ENCODE peak calls at places on chromosome 6, in eight cellular contexts. S is endothelial cell, A is suprapubic skin, J is HFF-Myc, M is heart left ventricle, U is GM13977, C is H9, H is heart right ventricle. P is an unnamed sample.

GRCh38 chr6:43771858-43772570 is 2.0 kb downstream of the VEGFA start:
- DNase-seq in A (no peak), J (no peak), S (peak; percentile 49), M (peak; percentile 75), C (peak; percentile 52), H (peak; percentile 80), U (peak; percentile 83), P (peak; percentile 77)

GRCh38 chr6:74939309-74939708 is 266.5 kb downstream of the COL12A1 start:
- DNase-seq in C (no peak), H (no peak), S (no peak), M (no peak), J (no peak), U (no peak), A (no peak), P (no peak)

GRCh38 chr6:89204096-89204495 is 13.1 kb downstream of the GABRR1 start:
- DNase-seq in M (no peak), A (no peak), S (no peak), H (no peak), U (no peak), J (no peak), C (no peak), P (no peak)

GRCh38 chr6:144064402-144064830 is 31.0 kb downstream of the SF3B5 start:
- DNase-seq in M (peak; percentile 43), J (no peak), U (peak; percentile 66), H (peak; percentile 30), S (peak; percentile 18), A (no peak), C (peak; percentile 45), P (peak; percentile 89)

GRCh38 chr6:5238336-5238735 is 22.4 kb downstream of the LYRM4 start:
- DNase-seq in C (no peak), S (no peak), H (no peak), A (no peak), U (no peak), J (no peak), M (no peak), P (no peak)

GRCh38 chr6:114085206-114085605 is 114.3 kb upstream of the HDAC2 start:
- DNase-seq in C (no peak), A (no peak), H (no peak), U (no peak), S (no peak), J (no peak), M (no peak), P (no peak)

GRCh38 chr6:128208851-128209580 is 308.2 kb upstream of the THEMIS start:
- DNase-seq in J (no peak), H (no peak), C (no peak), S (no peak), A (no peak), M (no peak), U (no peak), P (no peak)

GRCh38 chr6:3022765-3023662 is 23.3 kb downstream of the NQO2 start:
- DNase-seq in H (peak; percentile 29), S (no peak), J (no peak), A (no peak), C (peak; percentile 48), U (no peak), M (no peak), P (peak; percentile 46)

GRCh38 chr6:107666084-107666981 is 157.8 kb downstream of the SCML4 start:
- DNase-seq in H (no peak), A (no peak), C (no peak), S (no peak), J (no peak), U (no peak), M (no peak), P (no peak)

GRCh38 chr6:14016432-14016831 is 91.7 kb downstream of the RNF182 start:
- DNase-seq in J (no peak), M (no peak), A (no peak), S (no peak), U (no peak), H (no peak), C (no peak), P (no peak)

GRCh38 chr6:170101281-170102035 is 189.4 kb downstream of the DLL1 start:
- DNase-seq in U (no peak), M (peak; percentile 11), S (peak; percentile 1), A (peak; percentile 59), H (no peak), C (no peak), J (no peak), P (no peak)

GRCh38 chr6:139468178-139468577 is 93.7 kb upstream of the CITED2 start:
- DNase-seq in C (no peak), H (no peak), A (no peak), S (no peak), M (no peak), J (no peak), U (no peak), P (no peak)

GRCh38 chr6:42960243-42961019 is at the start of gene GNMT:
- DNase-seq in S (peak; percentile 43), U (peak; percentile 63), J (no peak), H (peak; percentile 65), C (peak; percentile 91), A (no peak), M (peak; percentile 48), P (peak; percentile 42)

GRCh38 chr6:158593670-158594069 is 33.8 kb downstream of the TMEM181 start:
- DNase-seq in S (no peak), A (no peak), H (no peak), C (no peak), M (no peak), U (no peak), J (no peak), P (no peak)

GRCh38 chr6:88982720-88983119 is 19.3 kb upstream of the RNGTT start:
- DNase-seq in H (no peak), J (peak; percentile 69), U (peak; percentile 58), M (peak; percentile 36), C (no peak), A (no peak), S (no peak), P (peak; percentile 40)

DNA sequence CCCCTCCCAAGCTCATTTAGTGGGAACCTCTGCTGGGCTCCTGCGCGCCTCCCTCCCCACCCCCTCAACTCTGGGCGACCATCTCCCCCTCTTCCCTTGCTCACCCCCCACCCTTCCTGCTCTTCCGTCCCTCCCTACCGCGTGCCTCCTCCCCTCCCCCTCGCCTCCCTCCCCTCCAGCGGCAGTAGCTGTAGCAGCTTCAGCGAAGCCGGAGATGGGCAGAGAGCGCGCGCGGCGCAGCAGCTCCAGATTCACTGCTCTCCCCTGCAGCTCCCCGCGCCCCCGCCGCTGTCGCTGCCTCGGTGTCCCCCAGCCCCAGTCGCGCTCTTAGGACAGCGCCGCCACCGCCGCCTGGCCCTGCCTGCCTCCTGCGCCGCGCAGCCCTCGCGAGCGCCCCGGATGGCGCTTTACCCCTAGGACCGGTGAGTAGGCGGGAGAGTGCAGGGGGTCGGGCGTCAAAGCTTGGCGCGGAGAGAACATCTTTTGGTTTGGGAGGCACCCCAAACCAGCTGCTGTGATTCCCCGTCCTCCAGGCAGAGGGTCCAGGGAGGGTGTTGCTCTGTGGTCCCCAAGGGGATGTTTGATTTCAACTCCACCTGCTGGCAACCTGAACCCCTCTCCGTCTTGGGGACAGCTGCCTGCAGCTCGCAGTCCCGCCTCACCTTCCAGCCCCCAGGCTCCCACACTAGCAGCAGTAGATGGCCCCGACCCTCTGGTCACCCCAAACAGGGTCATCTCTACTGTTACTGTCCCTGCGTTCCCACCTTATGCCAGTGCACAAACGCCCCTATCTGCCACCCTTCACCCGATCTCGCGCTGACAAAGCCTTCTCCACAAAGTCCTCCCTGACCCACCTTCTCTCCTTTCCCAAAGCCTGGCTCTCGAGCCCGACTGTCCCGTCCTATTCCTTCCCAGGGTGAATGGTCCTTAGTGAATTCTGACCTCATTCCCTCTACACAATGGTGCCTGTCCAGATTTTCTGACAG is at the start of gene FUT9:
- DNase-seq in C (peak; percentile 86), S (peak; percentile 61), J (no peak), A (peak; percentile 74), H (no peak), U (no peak), M (no peak), P (no peak)
- TF ChIP-seq CTCF in C (peak; percentile 46), S (no peak), J (no peak), A (no peak), H (no peak), U (no peak), M (no peak), P (no peak)

GRCh38 chr6:137046871-137047412 is 2.2 kb upstream of the IL20RA start:
- DNase-seq in J (no peak), S (no peak), H (no peak), A (no peak), U (no peak), C (no peak), M (no peak), P (no peak)

GRCh38 chr6:137043710-137044365 is 927 bp downstream of the IL20RA start:
- DNase-seq in U (peak; percentile 38), C (peak; percentile 43), S (peak; percentile 27), H (no peak), M (peak; percentile 17), A (no peak), J (no peak), P (peak; percentile 7)

GRCh38 chr6:137045221-137045789 is 540 bp upstream of the IL20RA start:
- DNase-seq in M (no peak), S (no peak), H (no peak), U (no peak), A (no peak), J (no peak), C (no peak), P (no peak)

GRCh38 chr6:137040393-137040792 is 4.4 kb downstream of the IL20RA start:
- DNase-seq in A (no peak), J (no peak), H (no peak), M (no peak), C (no peak), S (no peak), U (no peak), P (no peak)

GRCh38 chr6:137044366-137045220 is at the start of gene IL20RA:
- DNase-seq in M (peak; percentile 27), S (peak; percentile 18), J (no peak), C (peak; percentile 48), H (peak; percentile 41), A (no peak), U (peak; percentile 58), P (no peak)
- TF ChIP-seq CTCF in M (no peak), S (no peak), J (no peak), C (peak; percentile 42), H (no peak), A (no peak), U (no peak), P (no peak)

DNA sequence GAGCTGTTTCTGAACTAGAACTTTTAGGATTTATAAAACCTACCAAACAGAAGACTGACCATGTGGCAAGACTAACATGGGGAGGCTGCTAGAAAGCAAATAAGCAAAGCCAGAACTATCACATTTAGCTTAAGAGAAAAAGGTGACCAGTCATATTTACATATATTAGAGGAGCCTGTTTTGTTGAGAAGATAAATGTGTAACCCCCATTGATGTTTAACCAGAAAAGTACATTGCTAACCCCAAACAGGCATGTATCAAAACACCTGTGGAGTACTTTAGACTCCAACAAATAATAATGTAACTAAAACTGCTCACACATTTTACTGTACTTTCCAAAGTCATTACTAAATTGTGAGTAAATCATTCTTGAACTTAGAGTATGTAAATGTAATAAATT is 35.0 kb downstream of the AKIRIN2 start:
- DNase-seq in U (no peak), M (no peak), A (no peak), S (no peak), H (no peak), J (no peak), C (no peak), P (no peak)
- TF ChIP-seq CTCF in U (no peak), M (no peak), A (no peak), S (no peak), H (no peak), J (no peak), C (no peak), P (no peak)

DNA sequence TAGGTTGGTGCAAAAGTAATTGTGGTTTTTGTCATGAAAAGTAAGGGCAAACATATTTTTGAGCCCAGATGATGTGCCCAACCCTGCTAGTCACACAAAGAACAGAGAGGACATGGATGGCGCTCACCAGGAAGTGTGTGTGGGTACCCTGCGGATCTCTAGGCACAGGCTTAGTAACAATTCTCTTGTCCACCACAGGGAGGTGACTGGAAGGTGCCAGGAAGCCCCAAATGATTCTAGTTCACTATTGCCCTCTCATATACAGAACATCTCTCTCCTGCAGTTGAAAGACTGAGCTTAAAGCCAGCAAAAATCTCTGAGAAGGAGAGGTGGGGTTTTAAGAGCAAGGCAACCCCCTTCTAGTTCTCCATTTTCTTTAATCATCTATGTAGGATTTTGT is 272.1 kb upstream of the TAB2 start:
- DNase-seq in S (no peak), C (no peak), J (no peak), H (no peak), M (no peak), U (no peak), A (no peak), P (peak; percentile 45)
- TF ChIP-seq CTCF in S (no peak), C (peak; percentile 39), J (no peak), H (no peak), M (no peak), U (peak; percentile 35), A (no peak), P (peak; percentile 22)

P was measured in activated CD8-positive, alpha-beta T cell treated with anti-CD3 and anti-CD28 coated beads for 36 hours.